ENCODE peak calls at places on chromosomes 13 and 19, in nine cellular contexts. E is mucosa of descending colon, N is colonic mucosa, S is body of pancreas, K is psoas muscle, B is cardiac fibroblast, T is fibroblast of mammary gland, A is HCT116, C is brain microvascular endothelial cell. D is an unnamed sample.

GRCh38 chr13:30371649-30372265 is 50.5 kb upstream of the UBE2L5 start:
- DNase-seq in E (peak), N (peak), S (peak), K (no peak), B (peak), T (peak), A (peak), C (peak), D (peak)

GRCh38 chr13:42486711-42487198 is 87.2 kb upstream of the TNFSF11 start:
- DNase-seq in E (no peak), N (no peak), S (no peak), K (no peak), B (peak), T (peak), A (no peak), C (peak), D (peak)

GRCh38 chr19:48458016-48458415 is 2.6 kb downstream of the KCNJ14 start:
- DNase-seq in E (no peak), N (no peak), S (no peak), K (no peak), B (peak), T (peak), A (no peak), C (no peak), D (no peak)

GRCh38 chr13:27419333-27419732 is 5.1 kb upstream of the GTF3A start:
- DNase-seq in E (no peak), N (no peak), S (no peak), K (no peak), B (no peak), T (no peak), A (no peak), C (no peak), D (no peak)

GRCh38 chr13:20702530-20702929 is 969 bp upstream of the IL17D start:
- DNase-seq in E (peak), N (peak), S (no peak), K (no peak), B (no peak), T (no peak), A (no peak), C (no peak), D (peak)

GRCh38 chr19:19500975-19501644 is 14.2 kb downstream of the TSSK6 start:
- DNase-seq in E (no peak), N (no peak), S (no peak), K (no peak), B (no peak), T (no peak), A (no peak), C (no peak), D (no peak)

GRCh38 chr19:54179921-54180452 is 7.0 kb upstream of the TMC4 start:
- DNase-seq in E (peak), N (peak), S (peak), K (no peak), B (peak), T (peak), A (no peak), C (peak), D (peak)

GRCh38 chr19:32817252-32817912 is 52.2 kb downstream of the SLC7A9 start:
- DNase-seq in E (peak), N (no peak), S (no peak), K (no peak), B (no peak), T (no peak), A (no peak), C (no peak), D (no peak)

GRCh38 chr13:30253830-30254229 is 53.5 kb downstream of the KATNAL1 start:
- DNase-seq in E (no peak), N (no peak), S (no peak), K (no peak), B (no peak), T (no peak), A (no peak), C (no peak), D (peak)

GRCh38 chr19:53868091-53868891 is 608 bp downstream of the MYADM start:
- DNase-seq in E (peak), N (peak), S (peak), K (peak), B (peak), T (peak), A (no peak), C (peak), D (peak)

GRCh38 chr19:7905859-7906258 is 2.2 kb downstream of the MAP2K7 start:
- DNase-seq in E (no peak), N (no peak), S (no peak), K (no peak), B (no peak), T (no peak), A (no peak), C (no peak), D (no peak)

GRCh38 chr19:49558591-49558990 is 21.8 kb downstream of the NOSIP start:
- DNase-seq in E (no peak), N (no peak), S (no peak), K (no peak), B (no peak), T (no peak), A (no peak), C (no peak), D (no peak)

GRCh38 chr19:10192922-10193321 is 1.8 kb downstream of the DNMT1 start:
- DNase-seq in E (no peak), N (no peak), S (no peak), K (no peak), B (no peak), T (no peak), A (no peak), C (no peak), D (no peak)

GRCh38 chr13:111281751-111282311 is 38.6 kb upstream of the TEX29 start:
- DNase-seq in E (no peak), N (no peak), S (no peak), K (no peak), B (peak), T (peak), A (no peak), C (peak), D (peak)

GRCh38 chr13:98440390-98441055 is 136.4 kb downstream of the STK24 start:
- DNase-seq in E (no peak), N (no peak), S (no peak), K (no peak), B (no peak), T (no peak), A (no peak), C (no peak), D (no peak)

GRCh38 chr13:40787062-40787461 is 2.3 kb upstream of the SLC25A15 start:
- DNase-seq in E (no peak), N (no peak), S (no peak), K (no peak), B (peak), T (peak), A (no peak), C (peak), D (peak)

GRCh38 chr13:41675306-41675705 is 218.0 kb downstream of the RGCC start:
- DNase-seq in E (no peak), N (no peak), S (no peak), K (no peak), B (peak), T (peak), A (no peak), C (no peak), D (no peak)

GRCh38 chr19:42324655-42325307 is 654 bp upstream of the MEGF8 start:
- DNase-seq in E (no peak), N (peak), S (no peak), K (no peak), B (no peak), T (no peak), A (no peak), C (no peak), D (no peak)

GRCh38 chr19:6720369-6721112 is at the start of gene C3:
- DNase-seq in E (no peak), N (no peak), S (peak), K (peak), B (peak), T (peak), A (no peak), C (no peak), D (no peak)

GRCh38 chr19:50203281-50204080 is at the start of gene MYH14:
- DNase-seq in E (peak), N (peak), S (peak), K (peak), B (peak), T (peak), A (peak), C (peak), D (peak)

GRCh38 chr13:55410398-55411330 is 1730.1 kb upstream of the PRR20A start:
- DNase-seq in E (no peak), N (no peak), S (no peak), K (no peak), B (no peak), T (no peak), A (no peak), C (no peak), D (no peak)

GRCh38 chr13:42750858-42751257 is 30.5 kb upstream of the FAM216B start:
- DNase-seq in E (no peak), N (no peak), S (no peak), K (no peak), B (no peak), T (no peak), A (no peak), C (no peak), D (no peak)

GRCh38 chr13:114166381-114167131 is 12.5 kb upstream of the CFAP97D2 start:
- DNase-seq in E (no peak), N (no peak), S (no peak), K (no peak), B (no peak), T (no peak), A (no peak), C (no peak), D (no peak)

GRCh38 chr13:100794575-100794974 is 120.0 kb upstream of the TMTC4 start:
- DNase-seq in E (no peak), N (no peak), S (no peak), K (no peak), B (no peak), T (no peak), A (no peak), C (no peak), D (no peak)

GRCh38 chr19:2952953-2953481 is 8.2 kb upstream of the ZNF77 start:
- DNase-seq in E (peak), N (peak), S (peak), K (no peak), B (no peak), T (peak), A (no peak), C (no peak), D (no peak)

GRCh38 chr19:40416918-40417713 is 3.9 kb upstream of the PRX start:
- DNase-seq in E (peak), N (no peak), S (no peak), K (peak), B (peak), T (no peak), A (no peak), C (no peak), D (no peak)

GRCh38 chr13:109611912-109612691 is 174.3 kb downstream of the IRS2 start:
- DNase-seq in E (no peak), N (no peak), S (no peak), K (no peak), B (no peak), T (no peak), A (no peak), C (no peak), D (no peak)
- TF ChIP-seq CTCF in E (no peak), N (no peak), S (no peak), K (no peak), B (no peak), T (no peak), A (no peak), C (no peak), D (no peak)

GRCh38 chr13:25225970-25226369 is 53.9 kb upstream of the AMER2 start:
- DNase-seq in E (no peak), N (no peak), S (no peak), K (no peak), B (no peak), T (no peak), A (no peak), C (no peak), D (no peak)

GRCh38 chr13:25222740-25223139 is 50.7 kb upstream of the AMER2 start:
- DNase-seq in E (no peak), N (no peak), S (no peak), K (no peak), B (no peak), T (no peak), A (no peak), C (no peak), D (no peak)

GRCh38 chr13:25227690-25228089 is 55.6 kb upstream of the AMER2 start:
- DNase-seq in E (no peak), N (no peak), S (no peak), K (no peak), B (no peak), T (no peak), A (no peak), C (no peak), D (no peak)

GRCh38 chr13:25224151-25224550 is 52.1 kb upstream of the AMER2 start:
- DNase-seq in E (no peak), N (no peak), S (no peak), K (no peak), B (no peak), T (no peak), A (no peak), C (no peak), D (no peak)
- H3K4me3 ChIP-seq in E (no peak), N (no peak), S (no peak), K (no peak), B (no peak), T (no peak), A (no peak), C (no peak), D (no peak)

DNA sequence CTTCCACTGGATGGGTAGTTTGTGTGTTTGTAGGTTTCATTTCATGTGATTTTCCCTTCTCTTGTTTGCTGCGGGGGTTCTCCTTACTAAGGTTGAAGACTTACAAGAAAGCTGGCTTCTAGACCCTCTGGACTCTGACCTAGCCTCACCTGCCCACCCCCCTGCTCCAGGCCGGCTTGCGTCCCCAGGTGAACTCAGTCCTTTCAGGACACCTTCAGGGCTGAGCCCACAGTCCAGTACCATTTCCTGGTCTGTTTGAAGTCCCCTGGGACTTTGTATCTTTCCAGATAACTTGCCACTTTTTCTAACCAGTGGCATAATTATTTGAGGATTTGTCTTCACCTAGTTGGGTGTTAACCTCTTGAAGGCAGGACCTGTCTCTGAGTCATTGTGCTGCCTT is 51.3 kb upstream of the MCF2L start:
- DNase-seq in E (no peak), N (no peak), S (no peak), K (no peak), B (no peak), T (no peak), A (no peak), C (no peak), D (no peak)
- TF ChIP-seq CTCF in E (no peak), N (no peak), S (no peak), K (no peak), B (no peak), T (no peak), A (no peak), C (no peak), D (no peak)

GRCh38 chr13:76790519-76791289 is 95.5 kb downstream of the KCTD12 start:
- DNase-seq in E (no peak), N (no peak), S (no peak), K (no peak), B (peak), T (no peak), A (no peak), C (no peak), D (no peak)

GRCh38 chr13:76792680-76793334 is 93.4 kb downstream of the KCTD12 start:
- DNase-seq in E (peak), N (peak), S (peak), K (no peak), B (peak), T (peak), A (no peak), C (peak), D (peak)

GRCh38 chr13:76795701-76796695 is 90.2 kb downstream of the KCTD12 start:
- DNase-seq in E (no peak), N (no peak), S (no peak), K (no peak), B (peak), T (no peak), A (no peak), C (peak), D (peak)

GRCh38 chr13:76791290-76791664 is 94.9 kb downstream of the KCTD12 start:
- DNase-seq in E (no peak), N (no peak), S (peak), K (no peak), B (peak), T (peak), A (no peak), C (no peak), D (no peak)
- H3K4me3 ChIP-seq in E (no peak), N (no peak), S (no peak), K (no peak), B (no peak), T (no peak), A (no peak), C (no peak), D (no peak)

D was measured in astrocyte of the spinal cord.